ENCODE peak calls at places on chromosomes 11 and 22, in five cellular contexts. B is transverse colon; X is CD4-positive, alpha-beta memory T cell; U is heart right ventricle; H is HepG2. D is an unnamed sample.

GRCh38 chr11:120205596-120206161 is 5.2 kb upstream of the OAF start:
- DNase-seq in U (no peak), H (no peak), B (no peak), X (no peak), D (no peak)

GRCh38 chr22:36811094-36811797 is 5.6 kb downstream of the PVALB start:
- DNase-seq in U (no peak), B (no peak), H (no peak), X (no peak), D (no peak)

GRCh38 chr11:97893612-97894011 is 1127.1 kb upstream of the CNTN5 start:
- DNase-seq in H (no peak), U (no peak), B (no peak), X (no peak), D (no peak)

GRCh38 chr22:27107824-27108223 is 450.4 kb downstream of the MIAT start:
- DNase-seq in B (peak; percentile 45), U (peak; percentile 54), H (peak; percentile 30), X (no peak), D (peak; percentile 92)

GRCh38 chr11:120226714-120227113 is 13.2 kb upstream of the POU2F3 start:
- DNase-seq in B (no peak), U (no peak), X (no peak), H (no peak), D (no peak)

GRCh38 chr22:37163618-37164534 is 14.2 kb upstream of the IL2RB start:
- DNase-seq in U (no peak), B (no peak), H (no peak), X (peak; percentile 67), D (no peak)

GRCh38 chr11:59756845-59757244 is 1.7 kb downstream of the STX3 start:
- DNase-seq in B (peak; percentile 77), U (no peak), H (no peak), X (no peak), D (no peak)

GRCh38 chr11:29685361-29685760 is 331.5 kb downstream of the KCNA4 start:
- DNase-seq in B (no peak), U (no peak), X (no peak), H (no peak), D (no peak)

GRCh38 chr11:119375629-119376196 is 5.8 kb downstream of the USP2 start:
- DNase-seq in X (no peak), B (peak; percentile 55), U (peak; percentile 83), H (peak; percentile 58), D (peak; percentile 75)

GRCh38 chr11:61011950-61012830 is 40.7 kb downstream of the CD6 start:
- DNase-seq in H (no peak), B (no peak), U (no peak), X (peak; percentile 3), D (no peak)

GRCh38 chr11:120134931-120135228 is 3.0 kb downstream of the TRIM29 start:
- DNase-seq in X (no peak), B (peak; percentile 0), U (no peak), H (no peak), D (peak; percentile 64)

GRCh38 chr11:44243633-44244343 is 66.2 kb downstream of the ALX4 start:
- DNase-seq in X (no peak), H (peak; percentile 77), U (no peak), B (no peak), D (no peak)

GRCh38 chr11:20668844-20669832 is at the start of gene NELL1:
- DNase-seq in B (no peak), X (no peak), U (no peak), H (no peak), D (no peak)

DNA sequence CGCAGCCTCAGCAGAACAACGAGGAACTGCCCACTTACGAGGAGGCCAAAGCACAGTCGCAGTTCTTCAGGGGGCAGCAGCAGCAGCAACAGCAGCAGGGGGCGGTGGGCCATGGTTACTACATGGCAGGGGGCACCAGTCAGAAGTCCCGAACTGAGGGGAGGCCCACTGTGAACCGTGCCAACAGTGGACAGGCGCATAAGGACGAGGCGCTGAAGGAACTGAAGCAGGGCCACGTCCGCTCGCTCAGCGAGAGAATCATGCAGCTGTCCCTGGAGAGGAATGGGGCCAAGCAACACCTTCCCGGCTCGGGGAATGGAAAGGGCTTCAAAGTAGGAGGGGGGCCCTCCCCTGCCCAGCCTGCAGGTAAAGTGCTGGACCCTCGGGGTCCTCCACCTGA is 31.6 kb downstream of the AMOTL1 start:
- DNase-seq in U (no peak), X (no peak), H (no peak), B (no peak), D (no peak)
- H3K36me3 ChIP-seq in U (no peaks in the 10 kb centered on the region), X (no peaks in the 10 kb centered on the region), H (no peaks in the 10 kb centered on the region), B (no peaks in the 10 kb centered on the region), D (peaks cover 3% of the 10 kb centered on the region)

GRCh38 chr22:43308451-43309235 is 34.5 kb downstream of the SCUBE1 start:
- DNase-seq in X (no peak), U (no peak), B (no peak), H (no peak), D (peak; percentile 18)
- H3K27ac ChIP-seq in X (no peak overlapping the region), U (no peak overlapping the region), B (peak overlapping the region; percentile 17), H (no peak overlapping the region), D (no peak overlapping the region)

GRCh38 chr22:24807284-24807950 is 1.4 kb downstream of the SGSM1 start:
- DNase-seq in B (peak; percentile 17), X (no peak), H (no peak), U (peak; percentile 29), D (peak; percentile 88)

GRCh38 chr22:24803064-24803542 is 2.9 kb upstream of the SGSM1 start:
- DNase-seq in X (no peak), H (peak; percentile 46), U (peak; percentile 52), B (peak; percentile 71), D (peak; percentile 58)

GRCh38 chr22:24806663-24807001 is 621 bp downstream of the SGSM1 start:
- DNase-seq in U (no peak), B (no peak), X (no peak), H (no peak), D (no peak)

GRCh38 chr22:24809331-24809730 is 3.3 kb downstream of the SGSM1 start:
- DNase-seq in X (no peak), B (no peak), U (peak; percentile 47), H (no peak), D (peak; percentile 71)

DNA sequence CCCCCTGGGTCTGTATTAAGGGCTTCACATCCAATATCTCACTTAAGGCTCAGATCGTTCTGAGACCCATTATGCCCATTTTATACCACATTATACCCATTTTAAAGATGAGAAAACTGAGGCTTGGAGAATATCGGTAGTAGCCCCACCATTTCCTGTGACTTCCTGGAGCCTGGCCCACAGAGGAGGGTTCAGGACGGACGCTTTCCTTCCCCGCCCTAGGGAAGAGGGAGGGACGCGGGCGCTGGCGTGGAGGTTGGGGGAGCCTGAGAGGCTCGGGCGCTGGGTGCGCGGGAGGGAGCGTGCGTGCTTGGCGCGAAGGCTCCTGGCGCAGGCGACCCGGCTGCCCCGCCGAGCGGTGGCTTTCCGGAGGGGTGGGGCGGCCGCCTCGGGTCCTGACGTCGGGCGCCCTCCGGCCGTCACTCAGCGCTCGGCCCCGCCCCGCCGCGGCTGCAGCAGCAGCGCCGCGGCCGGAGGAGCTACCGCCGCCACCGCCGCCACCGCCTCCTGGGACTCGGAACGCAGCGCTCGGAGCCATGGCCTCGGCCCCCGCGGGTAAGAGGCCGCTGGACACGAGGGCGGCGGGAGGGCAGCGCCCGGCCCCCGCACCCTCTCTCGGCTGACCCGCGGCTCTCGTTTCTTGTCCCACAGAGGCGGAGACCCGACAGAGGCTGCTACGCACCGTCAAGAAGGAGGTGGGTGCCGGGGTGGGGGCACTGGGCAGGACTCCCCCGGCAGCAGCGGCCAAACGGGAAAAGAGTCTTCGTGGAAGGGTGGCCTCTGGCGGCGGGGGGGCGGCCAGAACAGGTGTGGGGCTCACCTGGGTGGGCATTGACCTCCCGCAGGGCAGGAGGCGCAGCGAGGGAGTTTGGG is at the start of gene SGSM1:
- DNase-seq in U (peak; percentile 87), H (peak; percentile 25), B (peak; percentile 86), X (peak; percentile 72), D (peak; percentile 94)
- H3K4me3 ChIP-seq in U (peak within 1 kb of the TSS; percentile 66), H (peak within 1 kb of the TSS; percentile 65), B (peak within 1 kb of the TSS; percentile 72), X (peak within 1 kb of the TSS; percentile 36), D (peak within 1 kb of the TSS; percentile 55)

GRCh38 chr22:29353860-29354259 is 34.5 kb downstream of the AP1B1 start:
- DNase-seq in X (no peak), H (no peak), U (no peak), B (no peak), D (no peak)
- H3K36me3 ChIP-seq in X (peaks cover 75% of the 10 kb centered on the region), H (peaks cover 29% of the 10 kb centered on the region), U (peaks cover 61% of the 10 kb centered on the region), B (peaks cover 60% of the 10 kb centered on the region), D (no peaks in the 10 kb centered on the region)

DNA sequence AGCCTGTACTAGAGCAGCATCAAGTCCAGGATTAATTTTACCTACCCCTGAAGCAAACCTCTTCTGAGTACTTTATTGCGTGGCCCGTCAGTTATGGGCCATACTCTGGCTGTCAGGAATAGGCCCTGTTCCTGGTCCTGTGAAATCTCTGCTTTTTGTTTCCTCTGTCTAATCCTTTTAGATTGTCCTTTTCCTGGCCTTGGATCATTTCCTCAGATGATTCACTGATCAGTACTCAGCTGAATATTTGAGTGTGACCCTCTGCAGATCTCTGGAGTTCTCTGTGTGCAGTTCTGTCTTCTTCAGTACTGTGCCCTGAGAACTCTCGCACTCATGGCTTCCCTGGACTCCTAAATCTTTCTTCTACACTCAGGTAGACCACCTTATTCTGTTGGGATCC is 123.5 kb downstream of the UVRAG start:
- DNase-seq in H (no peak), U (no peak), X (no peak), B (no peak), D (no peak)
- H3K27ac ChIP-seq in H (no peak overlapping the region), U (no peak overlapping the region), X (no peak overlapping the region), B (no peak overlapping the region), D (no peak overlapping the region)

DNA sequence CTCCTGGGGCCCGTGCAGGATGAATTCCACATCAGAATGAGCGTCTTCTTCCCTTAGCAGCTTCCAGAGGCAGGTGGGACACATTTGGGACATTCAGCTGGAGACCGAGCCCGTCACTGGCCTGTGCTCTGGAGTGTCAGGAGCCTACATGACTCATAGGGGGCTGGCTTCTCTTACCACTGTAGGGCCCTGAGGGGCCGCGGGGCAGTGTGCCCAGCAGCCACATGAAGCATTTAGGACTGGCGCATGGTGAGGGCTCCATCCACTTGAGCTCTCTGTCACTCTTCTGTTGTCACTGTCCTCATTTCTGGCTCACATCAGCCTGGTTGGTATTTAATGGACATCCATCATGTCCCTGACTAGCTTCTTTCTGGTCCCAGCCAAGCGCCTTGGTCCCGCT is 38.0 kb upstream of the TEF start:
- DNase-seq in B (no peak), X (no peak), U (no peak), H (no peak), D (no peak)
- H3K4me3 ChIP-seq in B (no peak overlapping the region), X (no peak overlapping the region), U (no peak overlapping the region), H (no peak overlapping the region), D (no peak overlapping the region)

GRCh38 chr11:494761-495536 is 12.1 kb downstream of the RNH1 start:
- DNase-seq in X (peak; percentile 36), U (no peak), H (no peak), B (no peak), D (no peak)
- H3K36me3 ChIP-seq in X (peaks cover 39% of the 10 kb centered on the region), U (peaks cover 18% of the 10 kb centered on the region), H (peaks cover 36% of the 10 kb centered on the region), B (peaks cover 26% of the 10 kb centered on the region), D (peaks cover 14% of the 10 kb centered on the region)

GRCh38 chr22:24154826-24155225 is 26.5 kb upstream of the SUSD2 start:
- DNase-seq in X (no peak), U (no peak), H (no peak), B (no peak), D (no peak)
- H3K27ac ChIP-seq in X (peak overlapping the region; percentile 67), U (no peak overlapping the region), H (no peak overlapping the region), B (peak overlapping the region; percentile 95), D (no peak overlapping the region)

GRCh38 chr22:21947040-21948014 is 5.3 kb downstream of the PPM1F start:
- DNase-seq in X (no peak), U (no peak), H (peak; percentile 27), B (no peak), D (no peak)
- H3K4me3 ChIP-seq in X (no peak overlapping the region), U (no peak overlapping the region), H (no peak overlapping the region), B (no peak overlapping the region), D (no peak overlapping the region)